ENCODE peak calls at places on chromosomes 12 and 14, in eight cellular contexts. M is renal cortical epithelial cell; G is T-cell; Z is fibroblast of villous mesenchyme; H is GM03348; T is neural progenitor cell; J is T-helper 2 cell treated with Interferon-gamma antibody and Interleukin-4, amounts not matched to agents 5 μg/mL and 100 μg/mL, for 36 hours; W is stimulated activated naive CD4-positive, alpha-beta T cell. O is an unnamed sample.

GRCh38 chr12:30417697-30418231 is 277.9 kb downstream of the IPO8 start:
- DNase-seq in M (peak; percentile 34), G (no peak), Z (peak; percentile 87), H (peak; percentile 80), T (no peak), J (no peak), W (no peak), O (peak; percentile 91)

GRCh38 chr14:54549862-54550261 is 17.1 kb upstream of the SAMD4A start:
- DNase-seq in M (no peak), G (no peak), Z (peak; percentile 14), H (no peak), T (no peak), J (no peak), W (no peak), O (peak; percentile 35)

GRCh38 chr12:101027200-101027599 is 182.8 kb downstream of the SLC5A8 start:
- DNase-seq in M (no peak), G (no peak), Z (no peak), H (no peak), T (peak; percentile 35), J (no peak), W (no peak), O (no peak)

GRCh38 chr12:44465139-44465538 is 411.0 kb downstream of the NELL2 start:
- DNase-seq in M (peak; percentile 3), G (no peak), Z (no peak), H (no peak), T (peak; percentile 9), J (no peak), W (no peak), O (no peak)

GRCh38 chr12:45105996-45106395 is 55.1 kb upstream of the DBX2 start:
- DNase-seq in M (no peak), G (no peak), Z (no peak), H (no peak), T (no peak), J (no peak), W (no peak), O (no peak)

GRCh38 chr12:118334939-118335567 is 37.7 kb downstream of the TAOK3 start:
- DNase-seq in M (no peak), G (no peak), Z (peak; percentile 82), H (peak; percentile 7), T (no peak), J (no peak), W (no peak), O (peak; percentile 91)

GRCh38 chr14:37172024-37172869 is at the start of gene SLC25A21:
- DNase-seq in M (peak; percentile 63), G (no peak), Z (peak; percentile 68), H (peak; percentile 89), T (peak; percentile 85), J (no peak), W (no peak), O (peak; percentile 81)

GRCh38 chr14:35766700-35767082 is 42.4 kb downstream of the RALGAPA1 start:
- DNase-seq in M (no peak), G (no peak), Z (peak; percentile 8), H (no peak), T (no peak), J (no peak), W (peak; percentile 15), O (peak; percentile 91)

GRCh38 chr14:53358166-53358565 is 205.0 kb upstream of the DDHD1 start:
- DNase-seq in M (no peak), G (no peak), Z (no peak), H (no peak), T (no peak), J (no peak), W (no peak), O (no peak)

GRCh38 chr14:81400202-81400678 is at the start of gene STON2:
- DNase-seq in M (peak; percentile 96), G (no peak), Z (peak; percentile 5), H (peak; percentile 21), T (no peak), J (no peak), W (no peak), O (no peak)

GRCh38 chr14:37197421-37198272 is at the start of gene MIPOL1:
- DNase-seq in M (peak; percentile 68), G (no peak), Z (peak; percentile 82), H (peak; percentile 98), T (peak; percentile 86), J (peak; percentile 4), W (no peak), O (peak; percentile 89)

GRCh38 chr12:95733156-95733825 is 57.3 kb downstream of the NTN4 start:
- DNase-seq in M (peak; percentile 69), G (no peak), Z (peak; percentile 90), H (peak; percentile 70), T (no peak), J (no peak), W (no peak), O (peak; percentile 91)

GRCh38 chr12:69254046-69254445 is 14.7 kb downstream of the CPSF6 start:
- DNase-seq in M (peak; percentile 72), G (no peak), Z (peak; percentile 65), H (peak; percentile 25), T (peak; percentile 51), J (no peak), W (peak; percentile 75), O (peak; percentile 63)

GRCh38 chr14:102629700-102630365 is 37.4 kb downstream of the RCOR1 start:
- DNase-seq in M (peak; percentile 33), G (no peak), Z (peak; percentile 54), H (no peak), T (peak; percentile 21), J (no peak), W (no peak), O (peak; percentile 49)